ENCODE peak calls at places on chromosomes 3 and 15, in nine cellular contexts. G is AG09309, S is breast epithelium, W is adrenal gland, V is bronchial epithelial cell, I is OCI-LY7, X is neural progenitor cell, P is choroid plexus epithelial cell, L is heart right ventricle. R is an unnamed sample.

GRCh38 chr3:65811050-65811766 is 227.5 kb downstream of the MAGI1 start:
- DNase-seq in G (no peak), L (no peak), W (no peak), I (no peak), P (peak), S (no peak), V (no peak), X (no peak), R (no peak)

GRCh38 chr3:52429031-52429430 is 15.9 kb downstream of the SEMA3G start:
- DNase-seq in L (no peak), P (no peak), V (no peak), G (no peak), X (no peak), I (no peak), W (no peak), S (no peak), R (peak)

GRCh38 chr3:68057637-68058320 is 403.4 kb upstream of the SUCLG2 start:
- DNase-seq in X (no peak), G (no peak), V (no peak), P (no peak), I (no peak), S (no peak), W (no peak), L (no peak), R (no peak)

GRCh38 chr15:23497710-23498111 is 50.7 kb upstream of the GOLGA6L2 start:
- DNase-seq in L (no peak), G (no peak), S (no peak), V (no peak), W (no peak), P (peak), I (peak), X (peak), R (no peak)

GRCh38 chr3:16186565-16186964 is 12.1 kb downstream of the GALNT15 start:
- DNase-seq in P (no peak), W (no peak), I (no peak), G (no peak), S (no peak), L (no peak), V (no peak), X (no peak), R (no peak)

GRCh38 chr15:91223902-91224301 is 123.8 kb downstream of the SV2B start:
- DNase-seq in L (no peak), G (no peak), X (no peak), S (no peak), V (no peak), W (no peak), I (no peak), P (no peak), R (no peak)

GRCh38 chr3:27216955-27217552 is 152.1 kb downstream of the NEK10 start:
- DNase-seq in L (no peak), V (peak), W (no peak), G (peak), I (no peak), S (no peak), P (peak), X (no peak), R (no peak)

GRCh38 chr3:128152419-128153155 is 694 bp upstream of the EEFSEC start:
- DNase-seq in S (no peak), W (no peak), L (no peak), G (no peak), X (no peak), V (peak), I (peak), P (peak), R (no peak)

GRCh38 chr3:169575381-169575780 is 88.1 kb downstream of the MECOM start:
- DNase-seq in W (no peak), P (peak), X (peak), G (no peak), V (peak), L (no peak), I (no peak), S (no peak), R (no peak)

GRCh38 chr15:60091150-60091549 is 87.0 kb downstream of the FOXB1 start:
- DNase-seq in W (no peak), S (no peak), P (peak), X (no peak), L (no peak), V (peak), G (peak), I (no peak), R (no peak)

GRCh38 chr3:102736288-102736960 is 301.6 kb downstream of the ZPLD1 start:
- DNase-seq in W (no peak), V (no peak), I (no peak), S (no peak), P (no peak), G (no peak), X (no peak), L (peak), R (peak)

GRCh38 chr3:175857666-175858270 is 998.6 kb downstream of the NAALADL2 start:
- DNase-seq in V (no peak), W (no peak), X (no peak), P (no peak), I (no peak), G (no peak), L (no peak), S (no peak), R (no peak)

GRCh38 chr3:50815844-50816243 is 141.1 kb downstream of the DOCK3 start:
- DNase-seq in G (no peak), S (no peak), I (no peak), V (peak), X (no peak), P (no peak), W (no peak), L (no peak), R (no peak)

GRCh38 chr3:105094588-105094987 is 272.1 kb upstream of the ALCAM start:
- DNase-seq in S (no peak), I (no peak), L (no peak), X (no peak), P (no peak), V (peak), W (no peak), G (no peak), R (no peak)

GRCh38 chr3:192091831-192092230 is 630.9 kb downstream of the PYDC2 start:
- DNase-seq in V (peak), W (no peak), P (peak), X (no peak), G (no peak), L (no peak), S (no peak), I (no peak), R (no peak)

GRCh38 chr15:69132935-69133861 is 27.2 kb upstream of the GLCE start:
- DNase-seq in S (peak), I (no peak), P (no peak), X (no peak), L (no peak), G (no peak), W (no peak), V (peak), R (no peak)

GRCh38 chr15:82663186-82663600 is 16.0 kb upstream of the CPEB1 start:
- DNase-seq in S (no peak), P (peak), L (peak), W (peak), X (peak), G (no peak), V (peak), I (peak), R (peak)

GRCh38 chr3:43621406-43621973 is 321 bp downstream of the ANO10 start:
- DNase-seq in P (no peak), X (no peak), V (no peak), S (peak), G (no peak), I (no peak), W (peak), L (no peak), R (no peak)

GRCh38 chr3:120554727-120555660 is 41.1 kb upstream of the NDUFB4 start:
- DNase-seq in S (no peak), P (no peak), W (no peak), L (no peak), G (no peak), V (no peak), X (no peak), I (no peak), R (peak)

GRCh38 chr15:63605816-63606215 is 8.6 kb downstream of the FBXL22 start:
- DNase-seq in S (no peak), X (no peak), W (no peak), I (no peak), V (no peak), P (no peak), L (no peak), G (no peak), R (no peak)

GRCh38 chr3:61452536-61452991 is 108.8 kb upstream of the PTPRG start:
- DNase-seq in X (no peak), W (no peak), P (no peak), L (no peak), S (no peak), V (peak), I (no peak), G (no peak), R (no peak)

GRCh38 chr3:185874119-185874518 is 49.3 kb upstream of the IGF2BP2 start:
- DNase-seq in W (no peak), X (no peak), S (no peak), G (no peak), I (no peak), V (no peak), L (no peak), P (no peak), R (no peak)

GRCh38 chr15:70062321-70062956 is 35.3 kb downstream of the TLE3 start:
- DNase-seq in X (peak), L (peak), P (peak), S (peak), I (no peak), G (peak), V (no peak), W (peak), R (peak)

GRCh38 chr3:10286596-10287295 is 6.0 kb downstream of the GHRL start:
- DNase-seq in I (peak), L (no peak), P (peak), S (no peak), X (peak), V (peak), G (peak), W (no peak), R (no peak)
- TF ChIP-seq CTCF in I (peak), L (no peak), P (peak), S (no peak), X (no peak), V (peak), G (peak), W (peak), R (peak)

DNA sequence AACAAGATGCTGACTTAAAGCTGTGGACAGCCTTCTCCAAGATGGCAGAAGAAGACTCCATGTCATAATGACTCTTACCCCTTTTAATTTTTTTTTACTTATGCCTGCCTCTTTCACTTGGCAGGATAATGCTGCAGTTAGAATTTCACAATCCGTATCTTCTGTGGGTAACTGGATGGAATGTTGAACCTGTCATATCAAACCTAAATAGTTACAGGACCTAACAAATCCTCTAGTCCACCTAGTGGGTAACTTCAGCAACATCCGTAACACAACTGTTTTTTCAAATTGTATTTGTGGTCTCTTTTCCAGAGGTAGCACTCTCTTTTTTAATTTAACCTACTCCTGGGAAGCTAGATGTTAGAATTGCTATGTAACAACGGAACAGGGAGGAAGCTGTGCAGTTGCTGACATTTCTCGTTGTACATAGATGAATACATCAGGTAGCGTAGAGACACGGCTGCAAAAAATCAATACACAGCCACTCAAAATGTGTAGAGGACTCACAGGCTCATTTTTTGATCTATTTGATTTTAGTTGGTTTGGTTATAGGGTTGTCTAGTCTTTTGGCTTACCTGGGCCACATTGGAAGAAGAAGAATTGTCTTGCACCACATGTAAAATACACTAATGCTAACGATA is 43.9 kb upstream of the TRPM1 start:
- DNase-seq in X (no peak), W (no peak), I (no peak), G (peak), L (no peak), S (no peak), P (peak), V (peak), R (no peak)
- TF ChIP-seq CTCF in X (peak), W (no peak), I (peak), G (peak), L (no peak), S (no peak), P (peak), V (no peak), R (no peak)

DNA sequence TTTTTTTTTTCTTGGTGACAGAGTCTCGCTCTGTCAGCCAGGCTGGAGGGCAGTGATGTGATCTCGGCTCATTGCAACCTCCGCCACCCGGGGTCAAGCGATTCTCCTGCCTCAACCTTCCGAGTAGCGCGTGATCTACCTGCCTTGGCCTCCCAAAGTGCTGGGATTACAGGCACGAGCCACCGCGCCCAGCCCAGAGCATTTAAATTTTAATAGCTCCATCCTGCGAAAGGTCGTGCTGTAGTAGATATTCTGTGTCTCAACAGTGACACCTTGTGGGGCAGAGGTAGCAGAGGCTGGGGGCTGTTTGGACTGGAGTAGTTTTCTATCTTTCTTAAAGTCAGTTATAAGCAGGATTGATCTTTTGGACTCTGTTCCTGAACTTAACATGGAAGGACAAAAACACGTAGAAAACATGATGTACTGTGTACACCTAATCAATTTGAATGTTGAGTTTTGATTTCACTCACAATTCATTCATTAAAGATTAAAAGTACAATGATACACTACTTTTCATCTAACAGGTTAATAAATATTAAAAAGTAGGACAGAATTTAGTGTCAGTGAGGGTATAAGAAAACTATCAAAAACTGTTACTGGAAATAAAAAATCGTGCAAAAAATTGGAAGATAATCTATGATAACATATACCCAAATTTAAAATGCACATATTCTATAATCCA is 11.0 kb upstream of the PDCD6IP start:
- DNase-seq in G (peak), V (peak), P (peak), X (peak), W (peak), S (peak), L (no peak), I (peak), R (peak)
- TF ChIP-seq CTCF in G (peak), V (peak), P (peak), X (peak), W (peak), S (no peak), L (peak), I (peak), R (peak)

DNA sequence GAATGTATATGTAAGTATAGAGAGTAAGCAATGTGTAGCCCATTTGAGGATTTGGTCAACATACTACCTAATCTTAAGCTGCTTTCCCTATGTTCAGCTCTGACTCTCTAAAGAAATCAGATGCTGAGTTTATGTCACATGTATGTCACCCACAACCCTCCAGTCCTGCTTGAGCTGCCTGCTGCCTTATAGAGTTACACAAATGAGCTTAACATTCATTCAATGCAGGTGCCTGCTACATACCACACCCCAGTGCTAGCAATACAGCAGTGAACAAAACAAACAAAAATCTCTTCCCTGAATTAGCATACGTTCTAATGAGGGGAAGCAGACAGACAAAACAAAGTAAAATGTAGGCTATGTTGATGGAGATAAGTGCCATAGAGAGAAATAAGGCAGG is 93.0 kb downstream of the HHLA2 start:
- DNase-seq in S (no peak), W (no peak), V (no peak), G (no peak), L (no peak), P (no peak), I (no peak), X (no peak), R (no peak)
- TF ChIP-seq CTCF in S (no peak), W (no peak), V (no peak), G (no peak), L (no peak), P (no peak), I (no peak), X (no peak), R (no peak)

GRCh38 chr3:42421818-42422796 is 11.7 kb upstream of the LYZL4 start:
- DNase-seq in G (no peak), S (no peak), P (no peak), X (no peak), W (no peak), I (no peak), V (no peak), L (no peak), R (no peak)

GRCh38 chr3:42431099-42431498 is 20.7 kb upstream of the LYZL4 start:
- DNase-seq in X (no peak), P (no peak), S (no peak), V (no peak), L (peak), G (no peak), I (no peak), W (no peak), R (peak)

GRCh38 chr3:42424911-42425310 is 14.5 kb upstream of the LYZL4 start:
- DNase-seq in S (no peak), G (no peak), P (no peak), X (no peak), I (no peak), V (no peak), L (no peak), W (no peak), R (no peak)

GRCh38 chr3:42428830-42429229 is 18.4 kb upstream of the LYZL4 start:
- DNase-seq in I (no peak), X (no peak), W (no peak), S (no peak), V (no peak), P (no peak), G (no peak), L (no peak), R (no peak)

GRCh38 chr3:42425736-42426407 is 15.5 kb upstream of the LYZL4 start:
- DNase-seq in I (no peak), W (no peak), V (no peak), P (no peak), G (no peak), X (no peak), S (no peak), L (no peak), R (no peak)
- TF ChIP-seq CTCF in I (no peak), W (no peak), V (no peak), P (no peak), G (no peak), X (no peak), S (no peak), L (no peak), R (no peak)

DNA sequence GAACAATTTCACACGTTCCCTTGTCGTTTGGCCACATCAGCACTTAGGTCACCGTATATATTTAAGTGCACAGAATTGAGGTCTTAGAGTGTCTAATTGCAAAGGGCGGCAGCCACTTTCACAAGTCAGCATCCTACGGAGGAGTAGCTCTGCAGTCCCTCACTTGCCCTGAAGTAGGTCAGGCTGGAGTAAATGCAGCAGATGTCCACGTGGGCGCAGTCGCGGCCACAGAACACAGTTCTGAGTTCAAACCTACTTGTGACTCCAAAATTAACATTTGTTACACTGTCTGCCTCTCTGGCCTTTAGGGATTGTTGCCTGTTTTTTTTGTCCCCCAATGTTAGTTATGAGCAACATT is 85.8 kb downstream of the PDCD6IP start:
- DNase-seq in P (peak), I (no peak), X (peak), S (no peak), L (no peak), V (no peak), G (no peak), W (no peak), R (no peak)
- TF ChIP-seq CTCF in P (peak), I (no peak), X (no peak), S (no peak), L (no peak), V (no peak), G (peak), W (peak), R (no peak)

DNA sequence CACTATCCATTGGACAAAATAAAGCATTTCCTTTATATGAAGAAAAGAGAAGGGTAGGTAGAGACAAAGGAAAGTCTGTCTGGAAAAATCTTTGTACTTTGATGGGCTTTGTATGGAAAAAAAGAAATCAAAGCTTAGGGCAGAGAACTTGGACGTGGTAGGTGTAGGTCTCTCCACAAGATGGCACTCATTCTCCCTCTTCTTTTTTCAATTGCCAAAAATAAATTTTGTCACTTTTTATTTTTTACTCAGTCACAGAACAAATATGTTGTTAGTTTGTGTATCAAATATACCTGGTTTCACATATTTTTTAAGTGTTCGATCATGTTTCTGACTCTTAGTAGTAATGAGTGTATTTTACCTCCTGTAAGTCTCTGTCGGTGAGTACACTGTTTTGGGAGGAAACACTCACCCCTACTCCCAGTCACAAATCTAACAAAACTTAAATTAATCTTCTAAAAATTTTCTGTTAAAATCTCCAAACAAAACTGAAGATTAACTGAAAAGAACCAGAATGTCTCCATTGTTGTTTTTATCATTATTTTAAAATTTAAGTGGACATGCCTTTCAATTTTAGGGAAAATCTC is 415.8 kb upstream of the GOLIM4 start:
- DNase-seq in G (no peak), V (peak), X (no peak), L (no peak), W (no peak), I (peak), P (peak), S (no peak), R (no peak)
- TF ChIP-seq CTCF in G (peak), V (peak), X (peak), L (no peak), W (peak), I (peak), P (peak), S (no peak), R (peak)

GRCh38 chr3:184174646-184175492 is at the start of gene AP2M1:
- DNase-seq in S (peak), L (peak), P (peak), W (peak), G (peak), V (peak), I (peak), X (peak), R (peak)
- TF ChIP-seq CTCF in S (no peak), L (no peak), P (no peak), W (no peak), G (no peak), V (peak), I (peak), X (no peak), R (no peak)